ENCODE peak calls at places on chromosomes 5 and 9, in ten cellular contexts. O is IMR-90, B is breast epithelium, N is heart left ventricle, S is testis, M is transverse colon, Z is K562, Y is right lobe of liver, H is Peyer's patch, R is body of pancreas. V is an unnamed sample. For H3K4me1, the result is how much of the 10 kb centered on the place peaks cover.

GRCh38 chr5:95823738-95824609 is 1.4 kb upstream of the GLRX start:
- DNase-seq in M (peak), H (peak), O (peak), B (no peak), Y (no peak), R (no peak), S (peak), Z (peak), N (peak), V (peak)

GRCh38 chr5:140587495-140587894 is 22.9 kb downstream of the SLC35A4 start:
- DNase-seq in O (no peak), N (no peak), B (no peak), Z (no peak), M (no peak), R (no peak), H (no peak), Y (no peak), S (no peak), V (no peak)

GRCh38 chr5:148966348-148966747 is 96.5 kb downstream of the SH3TC2 start:
- DNase-seq in M (no peak), N (no peak), H (no peak), O (no peak), S (no peak), R (no peak), Y (no peak), B (peak), Z (no peak), V (peak)

GRCh38 chr5:178627259-178627598 is 379 bp upstream of the CLK4 start:
- DNase-seq in R (no peak), S (no peak), N (no peak), M (no peak), O (no peak), Z (no peak), Y (no peak), B (no peak), H (no peak), V (no peak)

GRCh38 chr5:74030371-74030770 is 404.4 kb downstream of the ARHGEF28 start:
- DNase-seq in B (no peak), S (no peak), N (no peak), Y (no peak), R (no peak), Z (no peak), M (no peak), O (no peak), H (no peak), V (no peak)

GRCh38 chr5:73282923-73283322 is 109.9 kb downstream of the TMEM174 start:
- DNase-seq in B (no peak), N (no peak), H (no peak), M (no peak), Z (no peak), Y (no peak), R (no peak), S (no peak), O (no peak), V (no peak)

GRCh38 chr5:174723979-174724483 is 351 bp upstream of the MSX2 start:
- DNase-seq in N (no peak), O (no peak), M (no peak), R (no peak), S (peak), B (no peak), Z (peak), Y (no peak), H (no peak), V (no peak)

GRCh38 chr5:81233080-81233634 is at the start of gene CKMT2:
- DNase-seq in S (peak), O (no peak), M (peak), Y (peak), R (peak), H (peak), N (peak), B (peak), Z (peak), V (peak)

GRCh38 chr9:31347082-31347617 is 1037.3 kb upstream of the ACO1 start:
- DNase-seq in S (no peak), Z (no peak), O (no peak), M (no peak), N (no peak), Y (no peak), B (no peak), H (no peak), R (no peak), V (no peak)

GRCh38 chr9:86557063-86557766 is 203.0 kb upstream of the TUT7 start:
- DNase-seq in H (no peak), Y (no peak), O (peak), Z (no peak), N (no peak), R (no peak), S (no peak), M (no peak), B (no peak), V (no peak)

GRCh38 chr9:127705577-127706215 is 1.1 kb upstream of the CFAP157 start:
- DNase-seq in Z (no peak), N (no peak), S (no peak), Y (no peak), O (no peak), H (no peak), B (no peak), M (no peak), R (peak), V (peak)

GRCh38 chr5:28344803-28345433 is 1306.5 kb upstream of the CDH9 start:
- DNase-seq in O (no peak), R (no peak), H (no peak), N (no peak), B (no peak), Y (no peak), M (no peak), S (peak), Z (peak), V (no peak)

GRCh38 chr9:68507098-68507795 is 33.4 kb downstream of the TMEM252 start:
- DNase-seq in N (no peak), Y (no peak), S (no peak), B (no peak), R (no peak), M (no peak), O (peak), Z (peak), H (no peak), V (no peak)

GRCh38 chr5:146208916-146209522 is 5.6 kb downstream of the RBM27 start:
- DNase-seq in Z (no peak), M (no peak), Y (no peak), H (no peak), N (no peak), R (no peak), O (peak), B (no peak), S (no peak), V (no peak)

GRCh38 chr9:117987945-117988344 is 283.7 kb downstream of the TLR4 start:
- DNase-seq in R (no peak), O (no peak), Z (no peak), B (no peak), H (no peak), Y (no peak), M (no peak), N (no peak), S (no peak), V (no peak)

GRCh38 chr5:56026863-56027300 is 32.1 kb upstream of the IL6ST start:
- DNase-seq in H (no peak), Z (no peak), O (peak), B (no peak), R (no peak), S (no peak), Y (no peak), N (no peak), M (no peak), V (no peak)

GRCh38 chr9:37453827-37454226 is 11.4 kb downstream of the ZBTB5 start:
- DNase-seq in N (no peak), H (no peak), O (no peak), Y (no peak), S (no peak), M (no peak), R (no peak), Z (no peak), B (no peak), V (no peak)

GRCh38 chr9:82606761-82607382 is 456.1 kb downstream of the RASEF start:
- DNase-seq in Z (no peak), H (no peak), R (peak), O (peak), N (no peak), M (peak), S (peak), B (no peak), Y (peak), V (peak)

GRCh38 chr9:87714819-87715218 is 11.1 kb upstream of the CTSL start:
- DNase-seq in Z (peak), H (no peak), B (no peak), R (peak), S (peak), O (peak), M (peak), Y (peak), N (no peak), V (peak)

GRCh38 chr9:137407590-137408300 is 15.2 kb downstream of the EXD3 start:
- DNase-seq in Y (no peak), H (no peak), N (peak), M (no peak), B (no peak), R (no peak), O (no peak), S (peak), Z (no peak), V (no peak)

GRCh38 chr5:42993516-42994284 is 46.4 kb downstream of the ANXA2R start:
- DNase-seq in M (peak), H (no peak), S (no peak), R (no peak), N (no peak), O (peak), Y (peak), B (no peak), Z (peak), V (no peak)

GRCh38 chr5:168088415-168089165 is 202.9 kb upstream of the WWC1 start:
- DNase-seq in B (no peak), O (no peak), Z (no peak), R (no peak), Y (no peak), M (no peak), N (no peak), H (no peak), S (no peak), V (no peak)

GRCh38 chr5:67432601-67433000 is 236.0 kb upstream of the CD180 start:
- DNase-seq in R (no peak), Z (no peak), M (no peak), S (no peak), B (no peak), H (no peak), O (no peak), Y (no peak), N (no peak), V (no peak)

GRCh38 chr5:180468732-180469585 is 25.2 kb upstream of the CNOT6 start:
- DNase-seq in S (no peak), H (no peak), R (no peak), Z (no peak), O (no peak), Y (peak), N (no peak), B (no peak), M (no peak), V (no peak)

GRCh38 chr5:142600611-142601360 is 85.1 kb downstream of the FGF1 start:
- DNase-seq in N (peak), M (peak), Z (no peak), O (peak), Y (peak), S (peak), B (peak), H (no peak), R (peak), V (peak)

GRCh38 chr9:8822667-8823025 is 1023.1 kb upstream of the DMAC1 start:
- DNase-seq in N (no peak), B (no peak), M (no peak), H (no peak), Y (peak), S (no peak), Z (no peak), R (no peak), O (no peak), V (no peak)

GRCh38 chr9:33921967-33922895 is 105.3 kb downstream of the UBE2R2 start:
- DNase-seq in S (no peak), Y (no peak), O (no peak), R (no peak), B (no peak), H (no peak), Z (peak), N (no peak), M (no peak), V (no peak)

DNA sequence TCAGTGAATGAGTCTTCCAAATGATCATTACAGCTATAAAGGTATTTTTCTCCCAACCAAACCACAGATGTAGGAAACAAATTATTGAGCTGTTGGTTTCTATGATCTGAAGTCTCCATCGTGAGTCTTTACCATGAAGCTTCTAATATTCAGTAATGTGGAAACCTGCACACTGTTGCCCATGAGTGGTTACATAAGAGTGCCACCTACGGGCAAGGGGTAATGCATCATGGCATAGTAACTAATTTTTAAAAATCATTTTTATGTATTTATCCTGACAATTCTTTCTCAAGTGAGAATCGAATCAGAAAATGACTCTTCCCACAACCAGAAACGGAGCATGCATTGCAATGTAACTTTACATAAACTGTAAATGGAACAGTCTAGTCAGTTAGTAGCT is 282.5 kb upstream of the SMARCA2 start:
- DNase-seq in S (no peak), B (no peak), R (no peak), O (no peak), H (no peak), Y (no peak), Z (no peak), M (no peak), N (no peak), V (no peak)
- TF ChIP-seq CTCF in S (peak), B (no peak), R (peak), O (no peak), H (peak), Y (no peak), Z (no peak), M (no peak), N (no peak), V (no peak)

DNA sequence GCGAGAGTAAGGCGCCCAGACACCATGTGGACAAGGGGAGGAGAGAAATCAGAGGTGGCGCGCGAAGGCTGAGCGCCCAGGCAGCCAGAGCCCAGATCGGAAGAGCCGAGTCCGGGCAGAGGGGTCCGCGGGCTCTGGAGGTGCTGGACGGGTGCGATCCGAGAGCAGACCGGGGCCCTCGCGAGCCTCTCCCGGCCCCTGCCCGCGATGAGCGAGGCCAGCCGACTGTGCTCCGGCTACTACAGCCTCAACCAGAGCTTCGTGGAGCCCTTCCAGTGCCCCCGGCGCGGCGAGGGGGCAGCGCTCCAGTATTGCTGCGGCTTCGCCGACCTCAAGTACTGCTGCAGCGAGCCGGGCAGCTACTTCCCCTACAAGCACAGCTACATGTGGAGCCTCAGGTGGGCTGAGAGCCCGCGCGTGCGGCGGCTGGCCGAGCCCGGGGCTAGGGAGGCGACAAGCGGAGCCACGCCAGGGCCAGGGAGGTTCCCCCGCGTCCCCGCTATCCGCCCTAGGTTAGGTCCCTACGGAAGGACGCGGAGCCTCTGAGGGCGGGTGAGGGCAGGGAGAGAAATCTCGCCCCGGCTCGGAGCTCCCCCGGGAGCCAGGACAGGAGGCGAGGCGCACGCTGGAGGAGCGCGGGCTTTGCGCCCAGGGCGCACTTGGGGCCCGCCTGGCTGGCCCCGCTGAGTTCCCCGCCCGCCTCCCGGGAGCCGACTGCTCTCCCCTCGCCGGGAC is at the start of gene SHISAL2B:
- DNase-seq in N (no peak), O (no peak), S (peak), H (no peak), Y (no peak), Z (no peak), B (no peak), M (no peak), R (no peak), V (no peak)
- TF ChIP-seq POLR2A in N (no peak), O (no peak), S (no peak), H (no peak), Y (no peak), Z (no peak), B (no peak), M (no peak), R (no peak), V (no peak)

DNA sequence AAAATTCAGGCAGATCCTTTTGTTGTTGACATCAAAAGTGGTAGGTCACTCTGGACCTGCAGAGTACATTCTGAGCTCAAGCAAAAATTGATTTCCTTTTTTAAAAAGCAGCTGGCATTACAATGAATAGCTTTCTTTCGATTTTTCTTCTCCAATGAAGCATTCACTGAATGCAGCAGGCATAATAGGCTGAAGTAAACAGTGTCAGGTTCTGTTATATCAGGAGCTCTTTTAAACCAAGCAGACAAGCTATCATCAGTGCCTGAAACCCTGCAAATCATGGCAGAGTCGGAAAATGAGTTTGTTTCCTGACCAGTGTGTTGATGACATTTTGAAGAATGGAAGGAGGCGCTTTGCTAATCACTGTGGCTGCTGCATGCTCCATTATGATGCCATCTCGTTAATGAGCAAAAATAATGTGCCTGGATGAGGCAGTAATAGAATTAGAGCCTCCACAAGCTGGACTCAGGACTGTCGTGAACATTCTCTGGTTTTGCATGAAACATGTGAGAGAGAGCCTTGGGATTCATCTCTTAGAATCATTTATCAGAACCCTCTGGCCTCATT is 284.5 kb downstream of the ZNF608 start:
- DNase-seq in Y (no peak), H (no peak), M (no peak), S (no peak), B (no peak), N (no peak), R (no peak), Z (no peak), O (no peak), V (no peak)
- H3K4me1 ChIP-seq in Y (under half), H (under half), M (under half), S (under half), B (under half), N (under half), R (under half), Z (under half), O (under half), V (under half)

DNA sequence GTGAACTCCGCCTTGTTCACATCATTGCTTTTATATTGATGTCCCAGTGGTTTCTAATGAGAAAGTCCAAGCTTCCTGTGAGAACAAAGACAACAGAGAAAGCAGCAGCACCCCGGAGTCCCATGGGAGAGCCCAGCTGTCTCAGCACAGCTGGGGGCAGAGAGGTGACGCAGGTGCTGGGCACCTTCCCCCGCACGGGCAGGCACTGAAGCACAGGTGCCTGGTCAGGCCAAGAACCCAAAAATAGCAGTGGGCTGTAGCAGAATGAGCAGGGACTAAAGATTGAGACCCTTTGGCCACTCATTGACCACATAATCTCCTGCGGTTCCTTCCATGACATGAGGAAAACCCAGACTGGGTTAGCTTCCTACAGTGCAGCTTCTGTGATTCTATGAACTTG is 18.8 kb downstream of the SRD5A1 start:
- DNase-seq in S (no peak), Y (no peak), O (no peak), M (peak), H (no peak), Z (no peak), B (no peak), N (no peak), R (no peak), V (no peak)
- TF ChIP-seq CTCF in S (no peak), Y (no peak), O (no peak), M (no peak), H (no peak), Z (no peak), B (no peak), N (no peak), R (no peak), V (no peak)

V was measured in thyroid gland.